ENCODE peak calls at places on chromosome 19, in ten cellular contexts. S is AG08395; H is adrenal gland; C is stimulated activated CD4-positive, alpha-beta T cell treated with anti-CD3 and anti-CD28 coated beads, Interleukin-2, amount 100 ng/mL, for 24 hours; E is activated CD4-positive, alpha-beta T cell treated with anti-CD3 and anti-CD28 coated beads, Interleukin-2, amount 50 U/mL, for 4 hours; M is putamen; Z is effector CD4-positive, alpha-beta T cell; L is hypothalamus; I is activated CD8-positive, alpha-beta T cell treated with anti-CD3 and anti-CD28 coated beads, Interleukin-2, amount 10 ng/mL, durations not matched to agents 7 days and 5 days; A is esophagus squamous epithelium. D is an unnamed sample.

GRCh38 chr19:1251233-1251502 is 2.8 kb downstream of the MIDN start:
- DNase-seq in S (no peak), H (no peak), C (no peak), E (no peak), M (no peak), Z (peak; percentile 59), L (peak; percentile 33), I (no peak), A (no peak), D (no peak)

GRCh38 chr19:18488403-18488723 is 33.5 kb downstream of the ELL start:
- DNase-seq in S (peak; percentile 71), H (no peak), C (no peak), E (no peak), M (no peak), Z (no peak), L (no peak), I (no peak), A (no peak), D (no peak)

GRCh38 chr19:49689133-49690072 is at the start of gene ADM5:
- DNase-seq in S (peak; percentile 25), H (peak; percentile 72), C (peak; percentile 49), E (peak; percentile 24), M (no peak), Z (no peak), L (peak; percentile 14), I (peak; percentile 47), A (no peak), D (no peak)

GRCh38 chr19:2154587-2155075 is 3.3 kb upstream of the AP3D1 start:
- DNase-seq in S (no peak), H (no peak), C (no peak), E (no peak), M (no peak), Z (no peak), L (no peak), I (no peak), A (no peak), D (no peak)

GRCh38 chr19:52351512-52351911 is 15.5 kb downstream of the ZNF610 start:
- DNase-seq in S (no peak), H (no peak), C (no peak), E (no peak), M (no peak), Z (no peak), L (no peak), I (no peak), A (no peak), D (no peak)

GRCh38 chr19:3099347-3100145 is 5.4 kb downstream of the GNA11 start:
- DNase-seq in S (no peak), H (no peak), C (no peak), E (no peak), M (no peak), Z (no peak), L (no peak), I (no peak), A (no peak), D (no peak)

GRCh38 chr19:41309225-41310030 is 544 bp upstream of the CCDC97 start:
- DNase-seq in S (no peak), H (peak; percentile 54), C (no peak), E (no peak), M (no peak), Z (no peak), L (no peak), I (no peak), A (no peak), D (no peak)

GRCh38 chr19:13920940-13921744 is 15.1 kb downstream of the CC2D1A start:
- DNase-seq in S (peak; percentile 62), H (peak; percentile 40), C (peak; percentile 21), E (no peak), M (peak; percentile 27), Z (peak; percentile 20), L (no peak), I (peak; percentile 52), A (no peak), D (peak; percentile 14)

GRCh38 chr19:47523473-47523872 is 8.6 kb upstream of the NAPA start:
- DNase-seq in S (no peak), H (no peak), C (no peak), E (no peak), M (no peak), Z (no peak), L (no peak), I (no peak), A (no peak), D (no peak)

GRCh38 chr19:6161271-6161850 is 25.9 kb downstream of the ACSBG2 start:
- DNase-seq in S (no peak), H (peak; percentile 23), C (peak; percentile 20), E (no peak), M (no peak), Z (peak; percentile 4), L (no peak), I (peak; percentile 93), A (no peak), D (peak; percentile 78)

GRCh38 chr19:18697680-18698079 is 14.2 kb downstream of the CRTC1 start:
- DNase-seq in S (no peak), H (peak; percentile 46), C (no peak), E (no peak), M (no peak), Z (no peak), L (no peak), I (no peak), A (no peak), D (no peak)